ENCODE peak calls at places on chromosomes 16 and 17, in seven cellular contexts. W is epithelial cell of prostate, K is stomach, B is fibroblast of lung, H is transverse colon, C is caudate nucleus, L is GM23248. Z is an unnamed sample.

GRCh38 chr17:12909046-12909445 is 108.8 kb downstream of the ELAC2 start:
- DNase-seq in W (no peak), K (no peak), B (no peak), H (no peak), C (no peak), L (no peak), Z (no peak)

GRCh38 chr16:28192811-28193529 is 18.8 kb downstream of the XPO6 start:
- DNase-seq in W (no peak), K (peak), B (no peak), H (peak), C (no peak), L (no peak), Z (no peak)

GRCh38 chr17:9151091-9151490 is 129.8 kb downstream of the NTN1 start:
- DNase-seq in W (no peak), K (no peak), B (no peak), H (no peak), C (no peak), L (no peak), Z (no peak)

GRCh38 chr17:35900693-35901487 is 20.7 kb upstream of the CCL5 start:
- DNase-seq in W (no peak), K (no peak), B (peak), H (no peak), C (no peak), L (peak), Z (peak)

GRCh38 chr16:71345031-71345430 is 13.5 kb upstream of the CALB2 start:
- DNase-seq in W (no peak), K (no peak), B (no peak), H (no peak), C (no peak), L (no peak), Z (no peak)

GRCh38 chr17:48335858-48336500 is 94.0 kb downstream of the SKAP1 start:
- DNase-seq in W (no peak), K (no peak), B (peak), H (no peak), C (no peak), L (peak), Z (no peak)

GRCh38 chr17:45843722-45844121 is 959 bp upstream of the SPPL2C start:
- DNase-seq in W (no peak), K (no peak), B (no peak), H (no peak), C (no peak), L (no peak), Z (no peak)

GRCh38 chr16:24035127-24035842 is 199.5 kb downstream of the PRKCB start:
- DNase-seq in W (no peak), K (no peak), B (no peak), H (peak), C (no peak), L (no peak), Z (no peak)

GRCh38 chr16:52488837-52489289 is 58.1 kb downstream of the TOX3 start:
- DNase-seq in W (no peak), K (peak), B (no peak), H (peak), C (no peak), L (no peak), Z (no peak)

GRCh38 chr16:53504161-53504663 is 1.2 kb upstream of the AKTIP start:
- DNase-seq in W (no peak), K (peak), B (peak), H (peak), C (peak), L (peak), Z (peak)

GRCh38 chr16:1220841-1221627 is 4.0 kb downstream of the TPSG1 start:
- DNase-seq in W (no peak), K (no peak), B (no peak), H (no peak), C (no peak), L (no peak), Z (no peak)

GRCh38 chr17:8734876-8735275 is 9.8 kb downstream of the CCDC42 start:
- DNase-seq in W (no peak), K (no peak), B (no peak), H (no peak), C (no peak), L (no peak), Z (no peak)

GRCh38 chr16:29662729-29663019 is 373 bp upstream of the SPN start:
- DNase-seq in W (no peak), K (peak), B (no peak), H (peak), C (no peak), L (no peak), Z (no peak)

GRCh38 chr17:29591737-29592624 is 951 bp upstream of the ANKRD13B start:
- DNase-seq in W (no peak), K (peak), B (peak), H (peak), C (peak), L (peak), Z (peak)

GRCh38 chr17:66214893-66215528 is 14.2 kb downstream of the APOH start:
- DNase-seq in W (no peak), K (no peak), B (no peak), H (no peak), C (no peak), L (no peak), Z (no peak)

GRCh38 chr17:30942311-30943079 is 20.8 kb downstream of the ADAP2 start:
- DNase-seq in W (no peak), K (no peak), B (no peak), H (no peak), C (no peak), L (no peak), Z (no peak)

GRCh38 chr17:36592316-36592710 is 634 bp downstream of the DHRS11 start:
- DNase-seq in W (no peak), K (no peak), B (no peak), H (peak), C (no peak), L (peak), Z (no peak)

GRCh38 chr16:1653023-1653422 is 25.1 kb upstream of the JPT2 start:
- DNase-seq in W (no peak), K (no peak), B (no peak), H (no peak), C (no peak), L (no peak), Z (no peak)

GRCh38 chr16:1528921-1529537 is 4.4 kb upstream of the TMEM204 start:
- DNase-seq in W (no peak), K (no peak), B (no peak), H (no peak), C (no peak), L (no peak), Z (no peak)

GRCh38 chr17:38430316-38430715 is 2.1 kb downstream of the ARHGAP23 start:
- DNase-seq in W (no peak), K (no peak), B (peak), H (no peak), C (no peak), L (peak), Z (no peak)

GRCh38 chr17:81315170-81315884 is 20.2 kb upstream of the SLC38A10 start:
- DNase-seq in W (no peak), K (no peak), B (no peak), H (no peak), C (peak), L (no peak), Z (no peak)

GRCh38 chr16:46763147-46763546 is 15.0 kb upstream of the MYLK3 start:
- DNase-seq in W (no peak), K (no peak), B (no peak), H (no peak), C (peak), L (no peak), Z (no peak)

GRCh38 chr17:44279586-44280344 is 11.8 kb upstream of the SLC4A1 start:
- DNase-seq in W (no peak), K (peak), B (peak), H (peak), C (peak), L (peak), Z (peak)

GRCh38 chr16:79370736-79371135 is 229.8 kb downstream of the MAF start:
- DNase-seq in W (no peak), K (no peak), B (no peak), H (no peak), C (no peak), L (no peak), Z (no peak)

GRCh38 chr17:73371285-73371684 is 59.5 kb upstream of the CDC42EP4 start:
- DNase-seq in W (peak), K (no peak), B (peak), H (no peak), C (no peak), L (peak), Z (peak)

GRCh38 chr17:78919816-78920516 is 5.2 kb downstream of the TIMP2 start:
- DNase-seq in W (no peak), K (no peak), B (no peak), H (no peak), C (no peak), L (no peak), Z (no peak)
- H3K27ac ChIP-seq in W (no peak), K (no peak), B (no peak), H (peak), C (no peak), L (peak), Z (no peak)

GRCh38 chr17:75517277-75517865 is 1.0 kb downstream of the TSEN54 start:
- DNase-seq in W (no peak), K (peak), B (no peak), H (peak), C (no peak), L (no peak), Z (no peak)
- H3K27ac ChIP-seq in W (no peak), K (peak), B (no peak), H (peak), C (no peak), L (no peak), Z (no peak)

DNA sequence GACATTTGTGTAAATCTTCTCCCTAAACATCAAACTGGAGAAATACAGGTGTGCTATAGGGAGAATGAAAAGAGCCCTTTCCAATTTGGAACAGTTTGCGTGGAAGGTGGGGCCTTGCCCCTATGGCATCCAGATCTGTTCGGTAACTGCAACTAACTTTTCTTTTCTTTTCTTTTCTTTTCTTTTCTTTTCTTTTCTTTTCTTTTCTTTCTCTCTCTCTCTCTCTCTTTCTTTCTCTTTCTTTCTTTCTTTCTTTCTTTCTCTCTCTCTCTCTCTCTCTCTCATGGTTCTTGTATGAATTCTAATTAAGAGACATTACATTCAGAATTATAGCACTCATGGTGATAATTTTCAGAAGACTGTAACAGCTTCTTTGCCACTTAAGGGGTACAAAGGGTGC is 69.6 kb downstream of the KSR1 start:
- DNase-seq in W (no peak), K (no peak), B (no peak), H (no peak), C (no peak), L (no peak), Z (no peak)
- H3K27ac ChIP-seq in W (no peak), K (no peak), B (no peak), H (no peak), C (no peak), L (no peak), Z (no peak)

DNA sequence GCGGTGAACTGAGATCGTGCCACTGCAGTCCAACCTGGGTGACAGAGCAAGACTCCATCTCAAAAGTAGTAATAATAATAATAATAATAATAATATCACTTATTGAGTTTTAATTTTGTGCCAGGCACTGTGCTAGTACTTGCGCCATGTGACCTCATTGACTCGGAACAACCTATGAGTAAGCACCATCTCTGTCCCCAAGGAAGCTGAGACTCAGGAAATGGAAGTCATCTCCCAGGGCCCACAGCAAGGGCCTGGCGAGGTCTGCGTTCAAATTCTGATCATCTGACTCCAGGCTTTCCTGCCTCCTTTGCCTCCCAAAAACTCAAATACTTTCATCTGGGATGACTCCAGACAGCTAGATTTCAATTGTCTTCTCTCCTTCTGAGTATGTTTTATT is 162.9 kb downstream of the SEC14L1 start:
- DNase-seq in W (no peak), K (no peak), B (peak), H (no peak), C (no peak), L (peak), Z (no peak)
- H3K27ac ChIP-seq in W (peak), K (no peak), B (no peak), H (no peak), C (no peak), L (peak), Z (peak)

GRCh38 chr17:82548681-82549303 is 29.3 kb downstream of the FOXK2 start:
- DNase-seq in W (no peak), K (no peak), B (no peak), H (peak), C (no peak), L (no peak), Z (no peak)
- H3K27ac ChIP-seq in W (no peak), K (peak), B (no peak), H (peak), C (no peak), L (no peak), Z (no peak)

DNA sequence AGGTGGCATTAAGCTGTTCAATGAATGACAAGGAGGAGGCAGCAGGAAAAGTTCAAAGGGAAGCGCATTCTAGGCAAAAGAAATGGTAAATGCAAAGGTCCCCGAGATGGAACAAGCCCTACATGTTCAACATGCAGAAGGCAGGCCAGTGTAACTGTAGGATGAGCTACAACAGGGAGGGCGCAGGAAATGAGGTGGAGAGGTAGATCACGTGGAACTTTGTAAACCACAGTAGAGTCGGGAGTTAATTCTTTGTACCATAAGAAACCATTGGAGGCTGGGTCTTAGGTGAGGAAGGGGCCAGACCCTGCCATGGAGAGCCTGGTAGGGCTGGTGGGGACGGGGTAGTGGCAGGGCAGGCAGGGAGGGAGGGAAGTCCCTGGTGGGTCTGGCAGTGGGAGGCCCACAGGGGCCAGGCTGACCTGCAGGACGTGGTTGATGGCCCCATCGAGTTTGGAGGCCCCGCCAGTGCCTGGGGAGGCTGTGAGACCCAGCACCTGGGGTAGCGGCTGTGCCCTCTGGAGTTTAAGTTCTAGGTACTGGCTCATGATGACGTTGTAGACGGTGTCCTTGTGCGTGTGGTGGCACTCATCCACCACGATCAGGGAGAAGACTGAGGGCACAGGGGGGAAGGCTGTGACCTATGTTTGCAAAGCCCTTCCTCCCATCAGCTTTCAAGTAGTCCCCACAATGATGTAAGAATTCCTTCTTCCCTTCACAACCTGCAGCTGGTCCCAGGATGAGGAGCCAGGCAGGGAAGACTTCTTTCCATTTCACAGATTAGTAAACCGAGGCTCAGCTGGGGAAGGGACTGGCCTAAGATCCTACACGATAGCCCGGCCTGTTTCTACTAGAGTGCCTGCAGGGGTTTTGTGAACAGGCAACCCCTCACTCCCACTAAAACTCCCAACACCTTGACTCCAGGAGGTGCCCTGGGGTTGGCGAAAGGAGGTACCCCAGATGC is 1.9 kb downstream of the DHX58 start:
- DNase-seq in W (no peak), K (no peak), B (no peak), H (no peak), C (no peak), L (no peak), Z (no peak)
- H3K27ac ChIP-seq in W (no peak), K (peak), B (no peak), H (peak), C (no peak), L (no peak), Z (no peak)

DNA sequence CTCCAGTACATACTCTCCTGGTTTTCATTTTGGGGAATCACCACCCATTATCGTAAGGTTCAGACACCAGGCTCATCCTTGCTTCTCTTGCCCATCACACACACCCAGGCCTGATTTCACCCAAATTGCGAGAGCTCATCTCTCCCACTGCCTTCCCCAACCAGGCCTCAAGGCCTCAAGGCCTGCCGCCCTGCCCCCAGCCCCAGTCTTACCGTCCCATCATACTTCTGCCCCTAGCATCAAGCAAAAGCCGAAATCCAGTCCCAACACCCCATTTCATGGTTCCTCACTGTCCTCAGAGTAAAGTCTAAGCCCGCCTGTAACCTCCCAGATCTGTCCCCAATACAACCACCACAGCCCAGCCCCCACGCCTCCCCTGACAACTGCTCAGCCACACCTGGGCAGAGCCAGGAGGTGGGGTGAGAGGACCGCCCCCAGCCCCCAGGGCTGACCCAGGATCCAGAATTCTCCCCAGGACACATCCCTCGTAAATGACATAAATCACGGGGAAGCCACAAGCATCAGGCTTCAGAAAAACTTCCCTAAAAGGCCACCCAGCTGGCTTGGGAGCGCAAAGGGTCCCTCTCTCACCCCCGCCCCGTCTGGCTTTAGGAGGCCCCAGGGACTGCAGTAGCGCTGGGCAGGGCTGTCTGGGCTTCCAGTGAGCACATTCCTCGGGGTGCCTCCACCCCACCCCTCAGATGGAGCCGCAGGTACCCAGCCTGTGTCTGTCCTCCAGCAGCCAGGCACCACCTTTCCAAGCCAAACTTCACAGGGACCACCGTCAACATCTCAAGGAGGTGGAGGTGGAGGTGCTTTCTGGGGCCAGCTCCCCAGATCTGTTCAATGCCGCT is 9.6 kb upstream of the P2RX1 start:
- DNase-seq in W (no peak), K (no peak), B (no peak), H (no peak), C (no peak), L (no peak), Z (no peak)
- H3K27ac ChIP-seq in W (no peak), K (no peak), B (no peak), H (peak), C (no peak), L (no peak), Z (no peak)

DNA sequence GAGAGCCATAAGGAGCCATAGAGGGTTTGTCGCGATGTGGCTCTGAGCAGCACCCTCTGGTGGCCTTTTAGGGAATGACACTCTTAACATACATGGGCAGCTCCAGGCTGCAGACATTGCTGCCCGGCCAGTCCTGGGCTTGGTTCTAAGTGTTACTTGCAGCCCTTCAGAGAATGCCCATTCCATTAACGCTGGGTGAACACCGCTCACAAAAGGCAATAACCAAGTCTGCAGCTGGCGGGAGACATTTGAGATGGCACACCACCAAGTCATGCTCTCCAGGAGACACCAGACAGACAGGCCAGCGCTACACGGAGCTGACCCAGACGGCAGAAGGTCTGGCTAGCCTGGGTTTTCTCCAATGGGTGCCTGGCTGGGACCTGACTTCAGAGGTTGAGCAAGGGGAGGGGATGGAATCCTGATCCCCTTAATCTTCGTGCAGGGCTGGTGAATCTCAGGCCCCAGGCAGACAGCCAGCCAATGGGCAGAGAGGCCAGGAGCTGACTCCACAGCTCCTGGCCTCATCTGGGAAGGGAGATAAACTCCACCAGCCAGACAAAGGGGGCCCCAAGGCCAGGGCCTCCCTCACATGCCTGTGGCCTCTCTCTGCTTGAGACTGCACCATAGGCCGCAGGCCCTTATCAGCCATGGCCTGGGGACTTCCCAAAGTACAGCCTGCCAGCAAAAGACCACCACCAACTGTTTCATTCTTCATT is 58.8 kb downstream of the ZDHHC7 start:
- DNase-seq in W (no peak), K (peak), B (peak), H (peak), C (peak), L (peak), Z (peak)
- H3K27ac ChIP-seq in W (no peak), K (peak), B (no peak), H (peak), C (no peak), L (no peak), Z (peak)

DNA sequence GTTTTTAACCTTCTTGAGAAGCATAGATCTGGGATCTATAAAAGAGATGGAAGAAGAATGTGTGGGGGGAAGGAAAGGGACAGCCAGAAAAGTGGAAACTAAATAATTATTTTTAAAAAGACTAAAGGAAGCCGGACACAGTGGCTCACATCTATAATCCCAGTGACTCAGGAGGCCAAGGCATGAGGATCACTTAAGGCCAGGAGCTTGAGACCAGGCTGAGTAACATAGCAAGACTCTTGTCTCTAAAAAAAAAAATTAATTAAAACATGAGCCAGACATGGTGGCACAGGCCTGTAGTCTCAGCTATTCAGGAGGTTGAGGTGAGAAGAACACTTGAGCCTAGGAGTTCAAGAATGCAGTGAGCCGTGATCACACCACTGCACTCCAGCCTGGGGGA is 335.1 kb downstream of the GRIN2A start:
- DNase-seq in W (no peak), K (no peak), B (no peak), H (no peak), C (no peak), L (peak), Z (no peak)
- H3K27ac ChIP-seq in W (peak), K (no peak), B (peak), H (no peak), C (no peak), L (peak), Z (peak)

Z was measured in brain microvascular endothelial cell.